ENCODE peak calls at places on chromosomes 6 and 20, in six cellular contexts. B is breast epithelium, N is progenitor cell of endocrine pancreas, Q is heart left ventricle, A is retinal pigment epithelial cell, D is WERI-Rb-1. P is an unnamed sample.

GRCh38 chr20:49729780-49730179 is 16.1 kb upstream of the B4GALT5 start:
- DNase-seq in Q (no peak), A (no peak), N (no peak), B (no peak), D (no peak), P (no peak)

GRCh38 chr20:24139846-24140245 is 151.3 kb upstream of the GGTLC1 start:
- DNase-seq in A (no peak), Q (no peak), N (no peak), D (no peak), B (no peak), P (no peak)

GRCh38 chr6:31908791-31909190 is 6.9 kb upstream of the ZBTB12 start:
- DNase-seq in Q (no peak), A (no peak), B (no peak), N (no peak), D (no peak), P (no peak)

GRCh38 chr6:39302669-39303424 is 11.4 kb downstream of the KCNK17 start:
- DNase-seq in B (peak; percentile 81), Q (peak; percentile 75), N (peak; percentile 80), A (peak; percentile 12), D (peak; percentile 96), P (peak; percentile 82)

GRCh38 chr6:157229733-157230132 is 93.6 kb downstream of the TMEM242 start:
- DNase-seq in D (no peak), Q (no peak), A (no peak), N (no peak), B (peak; percentile 25), P (no peak)

GRCh38 chr6:1263039-1263849 is 48.7 kb upstream of the FOXQ1 start:
- DNase-seq in A (peak; percentile 52), N (no peak), D (no peak), B (no peak), Q (no peak), P (no peak)

GRCh38 chr6:37731888-37732287 is 34.2 kb upstream of the MDGA1 start:
- DNase-seq in D (no peak), B (no peak), Q (no peak), A (no peak), N (no peak), P (no peak)

GRCh38 chr20:17590245-17590644 is 20.4 kb downstream of the DSTN start:
- DNase-seq in A (no peak), D (no peak), N (no peak), Q (no peak), B (no peak), P (no peak)

GRCh38 chr6:89067796-89068195 is 12.8 kb upstream of the PNRC1 start:
- DNase-seq in B (no peak), Q (no peak), N (no peak), A (no peak), D (no peak), P (no peak)

GRCh38 chr6:148874698-148875293 is 128.0 kb downstream of the UST start:
- DNase-seq in A (peak; percentile 37), Q (peak; percentile 31), N (no peak), B (no peak), D (no peak), P (no peak)

GRCh38 chr6:19851273-19852089 is 14.3 kb downstream of the ID4 start:
- DNase-seq in Q (no peak), A (peak; percentile 67), N (no peak), B (no peak), D (peak; percentile 80), P (no peak)

GRCh38 chr6:170268216-170269129 is 22.4 kb downstream of the DLL1 start:
- DNase-seq in B (no peak), A (no peak), Q (no peak), D (no peak), N (peak; percentile 37), P (no peak)

GRCh38 chr6:69232506-69233194 is 564.2 kb downstream of the LMBRD1 start:
- DNase-seq in B (peak; percentile 71), Q (peak; percentile 80), D (peak; percentile 68), A (peak; percentile 52), N (peak; percentile 82), P (peak; percentile 71)

GRCh38 chr6:88476388-88476787 is 310.2 kb upstream of the CNR1 start:
- DNase-seq in B (no peak), A (no peak), D (peak; percentile 54), N (no peak), Q (no peak), P (no peak)

GRCh38 chr6:137623293-137623692 is 129.1 kb upstream of the OLIG3 start:
- DNase-seq in Q (no peak), N (no peak), D (no peak), A (no peak), B (no peak), P (no peak)

GRCh38 chr6:137630666-137631065 is 136.5 kb upstream of the OLIG3 start:
- DNase-seq in Q (no peak), B (no peak), A (no peak), N (no peak), D (no peak), P (no peak)

GRCh38 chr6:137625100-137625661 is 131.0 kb upstream of the OLIG3 start:
- DNase-seq in D (no peak), Q (no peak), B (no peak), N (no peak), A (no peak), P (no peak)

GRCh38 chr6:137631323-137631722 is 137.1 kb upstream of the OLIG3 start:
- DNase-seq in N (no peak), D (no peak), B (no peak), Q (no peak), A (no peak), P (no peak)

DNA sequence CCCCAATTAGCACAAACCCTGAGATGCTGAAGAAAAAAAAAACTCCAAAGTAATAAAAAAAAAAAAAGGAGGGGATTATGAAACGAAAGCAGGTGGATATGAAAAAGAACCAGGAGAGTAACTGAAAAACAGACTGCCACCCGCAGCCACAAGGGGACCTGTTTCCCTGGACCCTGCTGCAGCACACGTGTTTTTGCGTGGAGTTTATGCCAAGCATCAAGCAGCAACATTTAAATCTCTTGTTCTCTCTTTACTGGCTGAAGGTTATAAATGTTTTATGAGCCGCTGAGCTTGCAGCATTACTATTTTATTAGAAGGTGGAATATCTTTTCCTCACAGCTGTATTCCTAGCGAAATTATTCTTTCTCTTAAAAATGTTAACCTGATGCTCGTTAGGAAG is 131.6 kb upstream of the OLIG3 start:
- DNase-seq in B (no peak), Q (no peak), N (no peak), A (no peak), D (no peak), P (no peak)
- TF ChIP-seq CTCF in B (no peak), Q (no peak), N (no peak), A (peak; percentile 36), D (peak; percentile 17), P (no peak)

DNA sequence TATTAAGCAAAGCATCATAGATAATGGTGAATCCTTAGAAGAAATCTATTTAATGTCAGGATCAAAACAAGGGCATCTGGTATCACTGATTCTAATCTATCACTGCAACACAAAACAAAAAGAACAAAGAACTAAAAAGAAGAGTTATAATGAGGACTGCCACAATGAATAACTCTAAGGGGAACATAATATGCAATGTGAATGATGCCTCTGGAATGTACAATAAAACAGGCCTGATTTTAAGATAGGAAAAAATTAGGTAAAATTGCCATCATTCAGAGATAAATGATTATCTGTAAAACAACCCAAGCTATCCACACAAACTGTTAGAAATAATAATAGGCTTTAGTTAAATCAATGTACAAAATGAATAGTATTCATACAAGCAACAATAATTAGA is 936.7 kb upstream of the CITED2 start:
- DNase-seq in D (no peak), N (no peak), Q (no peak), A (no peak), B (no peak), P (no peak)
- TF ChIP-seq CTCF in D (no peak), N (no peak), Q (no peak), A (no peak), B (no peak), P (no peak)

GRCh38 chr6:85662251-85662650 is 19.6 kb upstream of the SYNCRIP start:
- DNase-seq in D (no peak), Q (no peak), N (no peak), B (no peak), A (no peak), P (no peak)

GRCh38 chr6:85660181-85660611 is 17.5 kb upstream of the SYNCRIP start:
- DNase-seq in N (no peak), A (peak; percentile 80), Q (no peak), D (peak; percentile 10), B (no peak), P (no peak)
- TF ChIP-seq CTCF in N (no peak), A (peak; percentile 28), Q (no peak), D (peak; percentile 6), B (no peak), P (no peak)

DNA sequence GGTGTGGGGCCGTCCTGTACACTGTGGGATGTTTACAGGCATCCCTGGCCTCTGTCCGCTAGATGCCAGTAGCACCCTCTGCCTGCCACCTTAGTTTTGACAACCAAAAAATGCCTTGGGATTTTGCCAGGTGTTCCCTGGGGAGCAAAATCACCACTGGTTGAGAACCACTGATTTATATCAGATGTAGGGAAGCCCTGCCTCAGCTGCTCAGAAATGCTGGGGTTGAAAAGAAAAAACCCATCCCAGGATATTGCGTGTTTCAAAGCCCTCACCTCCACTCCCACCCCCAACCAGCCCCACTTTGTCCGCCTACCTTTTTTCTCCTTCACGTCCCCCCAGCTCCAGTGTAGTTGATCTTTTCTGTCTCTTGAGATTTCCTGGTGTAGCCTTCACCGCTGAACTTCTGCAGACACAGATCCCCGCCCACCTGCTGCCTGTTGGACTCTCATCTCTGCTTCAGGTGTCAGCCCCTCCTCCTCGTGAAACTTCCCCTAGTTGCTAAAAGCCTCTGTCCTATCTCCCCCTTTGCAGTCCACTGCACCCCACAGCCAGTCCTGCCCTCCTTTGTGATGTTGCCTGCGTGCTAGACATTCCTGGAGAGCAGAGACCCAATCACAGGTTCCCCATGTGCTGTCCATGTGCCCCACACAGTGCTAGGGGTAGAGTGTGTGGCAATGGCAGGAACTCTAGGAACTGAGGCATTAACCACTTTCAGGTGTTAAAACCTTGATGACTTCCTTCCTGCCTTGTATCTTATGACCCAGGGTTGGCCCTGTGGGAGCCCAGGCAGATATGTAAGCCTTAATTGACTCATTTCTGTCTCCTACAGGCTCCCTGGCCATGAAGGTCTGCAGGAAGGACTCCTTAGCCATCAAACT is 98.9 kb downstream of the TBC1D7 start:
- DNase-seq in D (no peak), N (no peak), Q (no peak), A (no peak), B (no peak), P (no peak)
- TF ChIP-seq CTCF in D (peak; percentile 23), N (no peak), Q (no peak), A (no peak), B (no peak), P (no peak)